ENCODE peak calls at places on chromosome 21, in six cellular contexts. Z is spleen; C is brain microvascular endothelial cell; F is CD8-positive, alpha-beta memory T cell; T is upper lobe of right lung; U is SJSA1. V is an unnamed sample.

GRCh38 chr21:33870768-33871167 is 44.8 kb downstream of the ATP5PO start:
- DNase-seq in Z (peak; percentile 23), C (no peak), F (no peak), T (peak; percentile 16), U (no peak), V (no peak)

GRCh38 chr21:37159053-37159776 is 86.2 kb downstream of the TTC3 start:
- DNase-seq in Z (no peak), C (no peak), F (no peak), T (no peak), U (no peak), V (no peak)

GRCh38 chr21:38139380-38140168 is 117.2 kb upstream of the KCNJ15 start:
- DNase-seq in Z (no peak), C (peak; percentile 12), F (no peak), T (no peak), U (no peak), V (no peak)

GRCh38 chr21:31593161-31593560 is 66.3 kb upstream of the SOD1 start:
- DNase-seq in Z (no peak), C (no peak), F (no peak), T (no peak), U (no peak), V (no peak)

GRCh38 chr21:36065497-36066036 is 4.3 kb upstream of the CBR1 start:
- DNase-seq in Z (no peak), C (peak; percentile 36), F (no peak), T (no peak), U (peak; percentile 15), V (peak; percentile 38)

GRCh38 chr21:31426235-31426797 is 82.3 kb upstream of the TIAM1 start:
- DNase-seq in Z (no peak), C (peak; percentile 37), F (no peak), T (no peak), U (no peak), V (no peak)

GRCh38 chr21:28521932-28522826 is 470.5 kb downstream of the LTN1 start:
- DNase-seq in Z (no peak), C (peak; percentile 47), F (no peak), T (no peak), U (no peak), V (no peak)

GRCh38 chr21:26964379-26964778 is 2.5 kb downstream of the ADAMTS5 start:
- DNase-seq in Z (no peak), C (no peak), F (no peak), T (no peak), U (no peak), V (no peak)

GRCh38 chr21:19607983-19608668 is 1204.5 kb upstream of the TMPRSS15 start:
- DNase-seq in Z (no peak), C (no peak), F (no peak), T (no peak), U (no peak), V (no peak)

GRCh38 chr21:38440746-38441145 is 57.5 kb downstream of the ERG start:
- DNase-seq in Z (no peak), C (peak; percentile 94), F (no peak), T (no peak), U (peak; percentile 96), V (no peak)

GRCh38 chr21:37202221-37202805 is 64.8 kb downstream of the VPS26C start:
- DNase-seq in Z (no peak), C (no peak), F (no peak), T (no peak), U (no peak), V (no peak)

DNA sequence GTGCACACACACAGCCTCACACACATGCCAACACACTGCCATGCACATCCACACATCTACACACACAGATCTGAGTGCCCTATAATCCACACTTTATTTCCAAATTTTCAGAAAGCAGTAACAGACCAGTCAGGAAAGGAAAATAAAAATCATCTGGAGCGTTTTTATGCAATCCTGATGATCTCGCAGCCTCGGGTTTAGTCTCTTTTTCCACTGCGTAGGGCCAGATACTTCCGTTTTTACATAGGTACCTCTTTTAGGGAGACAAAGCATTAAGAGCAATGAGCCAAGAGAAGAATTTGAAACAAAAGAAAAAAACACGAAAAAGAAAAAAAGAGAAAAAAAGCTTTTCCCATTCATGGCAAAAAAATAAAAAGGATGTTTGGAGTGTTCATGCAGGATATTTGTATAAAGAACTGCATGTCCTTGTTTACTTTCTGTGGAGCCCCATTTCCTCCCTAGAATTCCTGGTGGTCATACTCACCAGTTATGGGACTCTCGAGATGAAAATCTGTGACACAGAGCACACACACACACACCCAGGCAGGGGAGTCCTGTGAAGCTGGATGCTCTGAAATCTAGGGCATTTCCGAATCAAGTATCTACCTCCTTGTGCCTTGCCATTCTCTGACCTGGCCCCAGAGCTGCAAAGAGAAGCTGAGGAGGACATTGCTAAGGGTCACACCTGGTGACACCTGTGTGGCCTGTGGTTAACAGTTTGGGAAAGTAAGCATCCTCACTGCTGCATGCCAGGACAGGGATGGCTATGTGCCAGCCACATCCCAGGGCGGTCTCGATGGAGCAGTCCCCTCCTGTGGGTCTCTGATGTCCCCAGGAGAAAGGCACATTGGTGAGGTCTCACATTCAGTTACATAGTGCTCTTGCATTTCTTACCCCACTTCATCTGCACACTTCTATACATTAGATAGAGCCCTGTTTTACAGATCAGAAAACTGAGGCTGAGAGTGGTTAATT is 83.6 kb downstream of the RUNX1 start:
- DNase-seq in Z (no peak), C (no peak), F (no peak), T (no peak), U (peak; percentile 94), V (no peak)
- H3K27ac ChIP-seq in Z (no peak overlapping the region), C (no peak overlapping the region), F (no peak overlapping the region), T (no peak overlapping the region), U (peak overlapping the region; percentile 63), V (no peak overlapping the region)

DNA sequence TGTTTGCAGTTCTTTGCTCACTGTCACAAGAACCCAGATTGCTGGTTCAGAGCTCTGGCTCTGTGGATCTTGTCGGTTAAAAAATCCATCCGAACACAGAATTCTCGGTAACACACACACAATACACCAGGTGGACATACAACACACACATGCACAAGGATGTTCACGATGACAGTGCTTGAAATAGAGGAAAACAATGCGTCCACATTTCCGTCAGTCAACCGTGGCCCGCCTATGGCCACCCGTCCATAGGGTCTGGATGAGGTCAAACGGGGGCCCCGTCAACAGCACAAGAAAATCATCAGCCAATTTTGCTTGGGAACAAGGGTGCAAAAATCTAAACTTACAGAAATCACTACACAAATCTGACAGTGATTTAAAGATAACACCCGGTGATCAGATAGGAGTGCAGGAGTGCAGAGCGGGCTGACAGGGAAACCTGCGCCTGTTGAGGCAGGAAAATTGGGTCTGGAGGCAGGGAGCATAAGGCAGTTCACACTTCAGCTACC is 50.4 kb upstream of the SLC19A1 start:
- DNase-seq in Z (peak; percentile 48), C (no peak), F (no peak), T (peak; percentile 34), U (no peak), V (no peak)
- H3K4me3 ChIP-seq in Z (no peak overlapping the region), C (no peak overlapping the region), F (no peak overlapping the region), T (no peak overlapping the region), U (no peak overlapping the region), V (no peak overlapping the region)

DNA sequence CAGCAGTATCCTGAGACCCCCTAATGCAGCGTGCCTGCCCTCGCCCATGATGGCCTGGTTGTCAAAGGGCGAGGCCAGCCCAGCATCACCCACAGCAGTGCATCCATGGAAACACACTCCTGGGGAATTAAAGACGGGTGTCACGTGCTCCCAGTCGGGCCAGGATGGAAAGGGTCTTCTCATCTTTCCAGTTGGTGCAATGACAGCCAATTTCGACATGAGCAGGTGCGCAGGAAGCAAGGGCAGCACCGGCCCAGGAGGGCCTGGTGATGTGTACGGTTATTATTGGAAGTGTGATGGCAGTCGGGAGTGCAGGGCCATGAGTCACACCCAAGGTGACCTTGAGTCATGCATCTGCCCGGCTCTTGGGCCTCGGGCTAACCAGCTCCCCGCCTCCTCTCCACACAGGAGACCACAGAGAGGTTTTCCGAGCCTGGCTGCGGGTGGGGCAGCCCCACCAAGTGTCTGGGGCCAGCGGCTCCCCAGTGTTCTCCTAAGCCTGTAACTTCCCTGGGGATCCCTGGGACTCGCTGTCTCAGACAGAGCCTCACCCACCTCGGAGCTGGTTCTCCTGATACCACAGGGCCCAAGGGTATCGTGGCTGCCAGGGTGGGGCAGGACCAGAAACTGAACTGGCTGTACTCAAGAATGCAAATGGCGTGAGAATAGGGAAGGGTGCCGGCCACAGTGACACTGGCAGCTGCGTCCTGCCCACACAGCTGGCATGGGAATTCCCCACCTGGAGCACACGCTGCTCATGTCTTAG is 119.8 kb downstream of the SIK1 start:
- DNase-seq in Z (peak; percentile 72), C (peak; percentile 23), F (no peak), T (peak; percentile 63), U (peak; percentile 72), V (no peak)
- H3K27ac ChIP-seq in Z (peak overlapping the region; percentile 71), C (no peak overlapping the region), F (no peak overlapping the region), T (no peak overlapping the region), U (peak overlapping the region; percentile 58), V (no peak overlapping the region)

DNA sequence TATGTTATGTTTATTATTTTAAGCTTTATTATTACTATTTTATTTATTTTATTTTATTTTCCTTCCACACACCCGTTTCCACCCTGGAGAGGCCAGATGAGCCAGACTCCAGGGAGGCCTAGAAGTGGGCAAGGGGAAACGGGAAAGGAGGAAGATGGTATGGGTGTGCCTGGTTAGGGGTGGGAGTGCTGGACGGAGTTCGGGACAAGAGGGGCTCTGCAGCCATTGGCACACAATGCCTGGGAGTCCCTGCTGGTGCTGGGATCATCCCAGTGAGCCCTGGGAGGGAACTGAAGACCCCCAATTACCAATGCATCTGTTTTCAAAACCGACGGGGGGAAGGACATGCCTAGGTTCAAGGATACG is 468 bp upstream of the MX1 start:
- DNase-seq in Z (no peak), C (no peak), F (no peak), T (no peak), U (no peak), V (no peak)
- H3K4me3 ChIP-seq in Z (peak overlapping the region; percentile 70), C (peak overlapping the region; percentile 59), F (peak overlapping the region; percentile 82), T (peak overlapping the region; percentile 59), U (peak overlapping the region; percentile 50), V (peak overlapping the region; percentile 56)

GRCh38 chr21:45295576-45296365 is 8.1 kb upstream of the POFUT2 start:
- DNase-seq in Z (no peak), C (peak; percentile 75), F (no peak), T (no peak), U (peak; percentile 75), V (no peak)
- H3K27ac ChIP-seq in Z (peak overlapping the region; percentile 91), C (peak overlapping the region; percentile 100), F (no peak overlapping the region), T (peak overlapping the region; percentile 94), U (peak overlapping the region; percentile 92), V (no peak overlapping the region)

V was measured in pancreas.